ENCODE peak calls at places on chromosomes 4 and X, in five cellular contexts. X, E, U, L and G are unnamed samples.

GRCh38 chr4:23135792-23136645 is 443.3 kb downstream of the GBA3 start:
- DNase-seq in X (peak), E (no peak), U (peak), L (peak), G (peak)

GRCh38 chr4:113469023-113469390 is 292.5 kb downstream of the CAMK2D start:
- DNase-seq in X (no peak), E (no peak), U (no peak), L (no peak), G (peak)

GRCh38 chr4:136562842-136563241 is 969.5 kb downstream of the PCDH18 start:
- DNase-seq in X (no peak), E (no peak), U (peak), L (no peak), G (peak)

GRCh38 chrX:39063037-39063436 is 261.8 kb downstream of the MID1IP1 start:
- DNase-seq in X (peak), E (no peak), U (no peak), L (no peak), G (no peak)

GRCh38 chrX:148133099-148133725 is 152.1 kb downstream of the FMR1NB start:
- DNase-seq in X (no peak), E (no peak), U (no peak), L (no peak), G (peak)

GRCh38 chrX:63506320-63506719 is 155.2 kb upstream of the SPIN4 start:
- DNase-seq in X (peak), E (no peak), U (peak), L (peak), G (peak)

GRCh38 chr4:6332042-6332668 is 62.5 kb downstream of the WFS1 start:
- DNase-seq in X (peak), E (peak), U (no peak), L (no peak), G (peak)

GRCh38 chr4:74449571-74450297 is 4.8 kb downstream of the AREG start:
- DNase-seq in X (peak), E (no peak), U (peak), L (no peak), G (peak)

GRCh38 chr4:965048-965765 is 8.2 kb downstream of the DGKQ start:
- DNase-seq in X (no peak), E (no peak), U (no peak), L (no peak), G (no peak)

GRCh38 chrX:63275127-63275526 is 76.0 kb downstream of the SPIN4 start:
- DNase-seq in X (peak), E (peak), U (no peak), L (peak), G (peak)

GRCh38 chrX:128052303-128052702 is at the start of gene ACTRT1:
- DNase-seq in X (no peak), E (no peak), U (no peak), L (no peak), G (no peak)

GRCh38 chrX:38578152-38578551 is 16.8 kb downstream of the TSPAN7 start:
- DNase-seq in X (no peak), E (no peak), U (no peak), L (no peak), G (no peak)

GRCh38 chr4:95533254-95533653 is 15.5 kb downstream of the UNC5C start:
- DNase-seq in X (no peak), E (no peak), U (no peak), L (no peak), G (no peak)

GRCh38 chrX:66632986-66633385 is 5.9 kb downstream of the EDA2R start:
- DNase-seq in X (no peak), E (no peak), U (peak), L (no peak), G (peak)

GRCh38 chr4:48439988-48440387 is 43.2 kb upstream of the SLC10A4 start:
- DNase-seq in X (no peak), E (no peak), U (peak), L (no peak), G (no peak)

GRCh38 chr4:52861171-52861873 is 795 bp upstream of the RASL11B start:
- DNase-seq in X (no peak), E (no peak), U (no peak), L (no peak), G (peak)

GRCh38 chrX:132958086-132958703 is at the start of gene HS6ST2:
- DNase-seq in X (no peak), E (peak), U (no peak), L (peak), G (no peak)

GRCh38 chrX:132955710-132956109 is 2.7 kb downstream of the HS6ST2 start:
- DNase-seq in X (no peak), E (no peak), U (no peak), L (no peak), G (no peak)

GRCh38 chrX:132957211-132958085 is 981 bp downstream of the HS6ST2 start:
- DNase-seq in X (no peak), E (peak), U (peak), L (no peak), G (peak)

GRCh38 chrX:132954323-132954722 is 4.1 kb downstream of the HS6ST2 start:
- DNase-seq in X (peak), E (no peak), U (no peak), L (no peak), G (no peak)

GRCh38 chrX:132956421-132957210 is 1.8 kb downstream of the HS6ST2 start:
- DNase-seq in X (no peak), E (no peak), U (no peak), L (no peak), G (peak)
- TF ChIP-seq EZH2 in X (no peak), E (no peak), U (peak), L (no peak), G (peak)

GRCh38 chr4:165875446-165875845 is 2.4 kb downstream of the TLL1 start:
- DNase-seq in X (no peak), E (no peak), U (no peak), L (no peak), G (no peak)

GRCh38 chr4:165874072-165874798 is 1.2 kb downstream of the TLL1 start:
- DNase-seq in X (peak), E (peak), U (no peak), L (no peak), G (no peak)

GRCh38 chr4:165873298-165874071 is 448 bp downstream of the TLL1 start:
- DNase-seq in X (peak), E (peak), U (peak), L (no peak), G (peak)

GRCh38 chr4:165872443-165873297 is at the start of gene TLL1:
- DNase-seq in X (peak), E (peak), U (peak), L (no peak), G (no peak)

DNA sequence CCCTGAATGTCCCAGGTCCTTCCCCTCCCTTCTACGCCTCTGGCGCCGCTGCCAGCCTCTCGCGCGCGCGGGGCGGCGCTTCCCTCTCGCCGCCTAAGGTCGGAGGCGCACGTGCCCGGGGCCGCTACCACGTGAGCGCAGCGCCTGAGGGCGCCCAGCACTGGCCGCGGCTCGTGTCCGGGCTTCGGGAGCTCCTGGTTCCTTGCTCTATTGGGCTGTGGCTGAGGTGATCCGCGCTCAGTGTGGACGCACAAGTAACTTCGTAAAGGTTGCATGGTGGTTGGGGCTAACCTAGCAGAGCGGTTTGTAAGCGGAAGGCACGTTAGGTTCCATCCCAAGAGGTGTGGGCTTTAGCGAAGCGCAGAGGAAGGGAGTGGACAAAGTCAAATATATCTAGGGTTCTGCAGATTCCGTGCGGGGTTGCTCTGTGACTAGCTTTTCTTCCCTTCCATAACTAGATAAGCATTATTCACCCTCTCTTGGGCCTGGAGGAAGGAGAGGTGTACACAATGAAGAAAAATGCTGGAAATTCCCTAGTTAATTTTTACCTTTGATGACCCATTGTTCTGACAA is 1.8 kb downstream of the TLL1 start:
- DNase-seq in X (peak), E (peak), U (no peak), L (no peak), G (no peak)
- TF ChIP-seq EZH2 in X (no peak), E (no peak), U (peak), L (no peak), G (no peak)

DNA sequence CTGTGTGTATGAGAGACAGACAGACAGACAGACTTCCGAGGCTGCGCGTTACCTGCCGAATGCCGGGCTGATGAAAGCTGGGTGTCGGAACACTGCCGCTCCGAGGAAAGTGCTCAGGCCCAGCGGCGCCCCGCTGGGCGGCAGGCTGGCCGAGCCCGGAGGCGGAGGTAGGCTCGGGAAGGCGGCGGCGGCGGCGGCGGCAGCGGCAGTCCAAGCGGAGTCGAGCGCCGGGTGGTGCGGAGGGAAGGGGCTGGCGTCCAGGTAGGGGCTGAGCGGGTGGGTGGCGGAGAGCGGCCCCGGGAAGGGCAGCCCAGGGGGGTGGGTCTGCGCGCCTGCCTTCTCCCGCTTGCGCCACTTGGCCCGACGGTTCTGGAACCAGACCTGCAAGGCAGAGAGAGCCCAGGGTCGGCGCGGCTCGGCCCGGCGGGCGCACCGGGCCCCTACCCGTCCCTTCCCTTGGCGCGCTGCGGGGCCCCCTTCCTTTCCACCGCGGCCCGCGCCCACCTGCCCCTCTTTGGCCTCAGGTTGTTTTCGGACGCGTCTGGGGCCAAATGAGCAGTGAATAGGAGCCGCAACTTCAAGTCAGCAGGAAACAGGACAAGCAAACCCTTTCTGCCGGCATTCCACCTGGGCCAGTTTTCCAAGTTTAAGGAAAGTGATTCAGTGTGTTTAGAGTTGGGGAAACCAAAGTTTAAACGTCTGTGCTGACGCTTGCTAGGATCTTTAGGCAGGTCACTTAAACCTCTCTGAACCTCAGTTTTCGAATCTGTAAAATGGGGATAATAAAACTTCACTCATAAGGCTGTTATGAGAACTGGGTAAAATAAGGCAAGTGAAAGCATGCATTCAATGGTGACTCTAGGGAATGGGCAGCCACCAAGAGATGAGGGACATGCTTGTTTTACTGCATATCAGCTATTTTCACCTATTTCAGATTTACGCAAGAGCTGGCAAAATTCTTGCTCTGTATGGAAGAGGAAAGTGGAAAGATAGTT is 8.4 kb downstream of the ARX start:
- DNase-seq in X (no peak), E (no peak), U (no peak), L (no peak), G (no peak)
- TF ChIP-seq EZH2 in X (peak), E (no peak), U (peak), L (no peak), G (peak)

GRCh38 chr4:16289872-16290554 is 63.7 kb upstream of the TAPT1 start:
- DNase-seq in X (peak), E (no peak), U (peak), L (peak), G (peak)
- TF ChIP-seq EZH2 in X (no peak), E (no peak), U (no peak), L (no peak), G (no peak)

GRCh38 chr4:54386693-54387092 is 157.6 kb downstream of the PDGFRA start:
- DNase-seq in X (no peak), E (no peak), U (no peak), L (no peak), G (no peak)
- TF ChIP-seq EZH2 in X (no peak), E (no peak), U (no peak), L (no peak), G (no peak)

GRCh38 chrX:119758682-119759332 is 419 bp downstream of the SOWAHD start:
- DNase-seq in X (no peak), E (no peak), U (no peak), L (no peak), G (peak)

GRCh38 chrX:119760026-119760902 is 1.9 kb downstream of the SOWAHD start:
- DNase-seq in X (no peak), E (no peak), U (no peak), L (no peak), G (no peak)

GRCh38 chrX:119757646-119757978 is 776 bp upstream of the SOWAHD start:
- DNase-seq in X (no peak), E (no peak), U (no peak), L (no peak), G (no peak)

GRCh38 chrX:119757979-119758681 is at the start of gene SOWAHD:
- DNase-seq in X (peak), E (peak), U (no peak), L (no peak), G (peak)

DNA sequence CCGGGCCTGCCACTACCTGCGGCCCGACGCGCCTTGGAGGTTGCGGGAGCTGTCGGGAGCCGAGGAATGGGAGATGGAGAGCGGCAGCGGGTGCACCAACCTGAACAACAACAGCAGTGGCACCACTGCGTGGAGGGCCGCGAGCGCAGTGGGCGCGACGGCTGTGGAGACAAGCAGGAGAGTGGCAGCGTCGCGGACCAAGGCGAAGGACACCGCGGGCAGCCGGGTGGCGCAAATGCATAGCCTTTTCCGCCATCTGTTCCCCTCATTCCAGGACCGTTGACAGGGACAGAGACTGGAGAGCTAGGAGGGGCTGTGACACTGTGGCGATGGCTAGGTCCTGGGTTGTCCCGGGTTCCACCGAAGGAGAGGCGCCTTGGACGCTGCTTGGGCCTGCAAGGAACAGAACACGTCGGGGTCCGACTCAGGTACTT is 962 bp downstream of the SOWAHD start:
- DNase-seq in X (no peak), E (no peak), U (no peak), L (no peak), G (no peak)
- TF ChIP-seq EZH2 in X (no peak), E (no peak), U (peak), L (no peak), G (no peak)

DNA sequence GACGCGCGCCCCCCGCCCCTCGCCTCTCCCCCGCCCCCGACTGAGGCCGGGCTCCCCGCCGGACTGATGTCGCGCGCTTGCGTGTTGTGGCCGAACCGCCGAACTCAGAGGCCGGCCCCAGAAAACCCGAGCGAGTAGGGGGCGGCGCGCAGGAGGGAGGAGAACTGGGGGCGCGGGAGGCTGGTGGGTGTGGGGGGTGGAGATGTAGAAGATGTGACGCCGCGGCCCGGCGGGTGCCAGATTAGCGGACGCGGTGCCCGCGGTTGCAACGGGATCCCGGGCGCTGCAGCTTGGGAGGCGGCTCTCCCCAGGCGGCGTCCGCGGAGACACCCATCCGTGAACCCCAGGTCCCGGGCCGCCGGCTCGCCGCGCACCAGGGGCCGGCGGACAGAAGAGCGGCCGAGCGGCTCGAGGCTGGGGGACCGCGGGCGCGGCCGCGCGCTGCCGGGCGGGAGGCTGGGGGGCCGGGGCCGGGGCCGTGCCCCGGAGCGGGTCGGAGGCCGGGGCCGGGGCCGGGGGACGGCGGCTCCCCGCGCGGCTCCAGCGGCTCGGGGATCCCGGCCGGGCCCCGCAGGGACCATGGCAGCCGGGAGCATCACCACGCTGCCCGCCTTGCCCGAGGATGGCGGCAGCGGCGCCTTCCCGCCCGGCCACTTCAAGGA is at the start of gene FGF2:
- DNase-seq in X (peak), E (peak), U (peak), L (no peak), G (peak)
- TF ChIP-seq EZH2 in X (no peak), E (no peak), U (no peak), L (no peak), G (no peak)

DNA sequence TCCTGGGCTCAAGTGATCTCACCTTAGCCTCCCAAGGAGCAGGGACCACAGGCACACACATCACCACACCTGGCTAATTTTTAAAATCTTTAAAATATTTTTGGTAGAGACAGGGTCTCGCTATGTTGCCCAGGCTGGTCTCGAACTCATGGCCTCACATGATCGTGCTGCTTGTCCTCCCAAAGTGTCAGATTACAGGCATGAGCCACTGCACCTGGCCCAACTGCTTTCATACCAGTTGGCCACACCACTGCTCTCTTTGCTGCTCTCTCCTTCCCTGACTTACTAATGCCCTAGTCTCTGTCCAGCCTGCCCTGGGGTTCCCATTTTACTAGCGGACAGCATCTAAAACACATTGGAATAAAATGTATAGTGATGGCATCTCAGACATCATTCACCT is 67.1 kb downstream of the CLDN22 start:
- DNase-seq in X (no peak), E (no peak), U (no peak), L (no peak), G (no peak)
- TF ChIP-seq EZH2 in X (no peak), E (no peak), U (no peak), L (no peak), G (no peak)

GRCh38 chr4:4872148-4872903 is 12.9 kb downstream of the MSX1 start:
- DNase-seq in X (no peak), E (no peak), U (no peak), L (no peak), G (no peak)

GRCh38 chr4:4869731-4870483 is 10.4 kb downstream of the MSX1 start:
- DNase-seq in X (no peak), E (no peak), U (no peak), L (no peak), G (peak)

GRCh38 chr4:4869380-4869723 is 9.9 kb downstream of the MSX1 start:
- DNase-seq in X (no peak), E (no peak), U (no peak), L (no peak), G (no peak)

GRCh38 chr4:4870493-4871266 is 11.2 kb downstream of the MSX1 start:
- DNase-seq in X (no peak), E (no peak), U (no peak), L (no peak), G (no peak)

GRCh38 chr4:4871267-4872147 is 12.0 kb downstream of the MSX1 start:
- DNase-seq in X (no peak), E (no peak), U (no peak), L (no peak), G (no peak)
- TF ChIP-seq EZH2 in X (no peak), E (no peak), U (peak), L (no peak), G (no peak)